ENCODE peak calls at places on chromosome 11, in six cellular contexts. P is body of pancreas, W is GM23248, A is BE2C, X is heart left ventricle, H is adrenal gland. E is an unnamed sample.

GRCh38 chr11:119974051-119974450 is 163.9 kb downstream of the TRIM29 start:
- DNase-seq in W (no peak), P (no peak), X (no peak), A (no peak), H (no peak), E (no peak)

GRCh38 chr11:19788435-19788834 is 75.8 kb downstream of the NAV2 start:
- DNase-seq in W (no peak), A (no peak), P (no peak), X (no peak), H (no peak), E (no peak)

GRCh38 chr11:15124528-15124927 is 9.8 kb downstream of the INSC start:
- DNase-seq in H (no peak), X (no peak), A (no peak), W (no peak), P (no peak), E (no peak)

GRCh38 chr11:78069465-78069864 is 5.8 kb downstream of the THRSP start:
- DNase-seq in H (no peak), W (no peak), A (peak; percentile 69), X (no peak), P (no peak), E (no peak)

GRCh38 chr11:554824-555499 is 5.6 kb downstream of the LMNTD2 start:
- DNase-seq in H (peak; percentile 52), X (no peak), W (peak; percentile 63), P (peak; percentile 85), A (peak; percentile 55), E (no peak)

GRCh38 chr11:66974724-66975402 is at the start of gene C11orf86:
- DNase-seq in P (no peak), A (no peak), X (no peak), W (no peak), H (no peak), E (no peak)

GRCh38 chr11:120316880-120317688 is 8.0 kb upstream of the TLCD5 start:
- DNase-seq in H (peak; percentile 53), X (peak; percentile 75), W (peak; percentile 65), P (peak; percentile 82), A (no peak), E (peak; percentile 80)

GRCh38 chr11:110921742-110922200 is 209.5 kb upstream of the ARHGAP20 start:
- DNase-seq in A (no peak), W (peak; percentile 59), X (no peak), P (peak; percentile 66), H (no peak), E (peak; percentile 37)

GRCh38 chr11:134047586-134047999 is 21.3 kb upstream of the JAM3 start:
- DNase-seq in P (peak; percentile 35), H (peak; percentile 82), A (peak; percentile 62), X (peak; percentile 82), W (peak; percentile 98), E (peak; percentile 89)

GRCh38 chr11:116557261-116557660 is 215.5 kb downstream of the BUD13 start:
- DNase-seq in H (no peak), P (no peak), X (no peak), A (no peak), W (peak; percentile 64), E (no peak)

GRCh38 chr11:62548545-62549335 is 2.1 kb upstream of the AHNAK start:
- DNase-seq in H (no peak), A (no peak), X (peak; percentile 42), P (peak; percentile 75), W (no peak), E (no peak)

GRCh38 chr11:112537846-112538330 is 277.2 kb upstream of the PLET1 start:
- DNase-seq in W (peak; percentile 9), P (no peak), X (no peak), A (no peak), H (no peak), E (no peak)

GRCh38 chr11:115504279-115505158 is at the start of gene CADM1:
- DNase-seq in X (peak; percentile 96), A (peak; percentile 99), P (peak; percentile 96), H (peak; percentile 97), W (peak; percentile 85), E (peak; percentile 96)

GRCh38 chr11:62559204-62559603 is 12.6 kb upstream of the AHNAK start:
- DNase-seq in P (no peak), A (no peak), H (no peak), X (no peak), W (no peak), E (no peak)

GRCh38 chr11:66277475-66278391 is at the start of gene CNIH2:
- DNase-seq in W (peak; percentile 62), P (no peak), H (no peak), X (no peak), A (peak; percentile 69), E (peak; percentile 55)

GRCh38 chr11:79269923-79270322 is 170.9 kb downstream of the TENM4 start:
- DNase-seq in P (no peak), A (no peak), W (no peak), X (no peak), H (no peak), E (no peak)

GRCh38 chr11:46701078-46701654 is 335 bp downstream of the ZNF408 start:
- DNase-seq in A (no peak), P (no peak), X (no peak), W (peak; percentile 38), H (no peak), E (no peak)

GRCh38 chr11:46075168-46075567 is 46.1 kb downstream of the PHF21A start:
- DNase-seq in X (no peak), P (peak; percentile 19), H (peak; percentile 32), A (no peak), W (peak; percentile 30), E (no peak)

GRCh38 chr11:20154381-20154780 is 5.9 kb downstream of the DBX1 start:
- DNase-seq in P (no peak), A (no peak), H (no peak), W (peak; percentile 80), X (no peak), E (no peak)

GRCh38 chr11:71946144-71946571 is 17.3 kb downstream of the RNF121 start:
- DNase-seq in W (peak; percentile 73), X (no peak), H (peak; percentile 59), P (no peak), A (peak; percentile 16), E (no peak)

GRCh38 chr11:130924750-130925149 is 8.5 kb upstream of the SNX19 start:
- DNase-seq in P (no peak), X (no peak), A (no peak), W (no peak), H (no peak), E (no peak)

GRCh38 chr11:111549869-111550203 is 9.3 kb downstream of the LAYN start:
- DNase-seq in H (no peak), A (no peak), X (no peak), W (no peak), P (no peak), E (no peak)

GRCh38 chr11:10373340-10373739 is 68.5 kb downstream of the ADM start:
- DNase-seq in P (no peak), X (no peak), W (no peak), A (peak; percentile 14), H (peak; percentile 70), E (no peak)

GRCh38 chr11:113859665-113860064 is 15.7 kb downstream of the USP28 start:
- DNase-seq in P (no peak), H (no peak), X (no peak), W (no peak), A (no peak), E (no peak)

GRCh38 chr11:116217006-116217405 is 555.8 kb downstream of the BUD13 start:
- DNase-seq in W (peak; percentile 65), X (no peak), H (peak; percentile 22), A (no peak), P (no peak), E (no peak)

GRCh38 chr11:118522571-118523072 is 4.7 kb upstream of the TTC36 start:
- DNase-seq in A (peak; percentile 46), P (no peak), X (no peak), W (peak; percentile 58), H (no peak), E (no peak)

GRCh38 chr11:17368551-17368950 is 17.0 kb downstream of the NCR3LG1 start:
- DNase-seq in W (no peak), A (no peak), P (no peak), H (no peak), X (no peak), E (no peak)

GRCh38 chr11:24679686-24680318 is 182.9 kb downstream of the LUZP2 start:
- DNase-seq in W (no peak), H (no peak), P (no peak), A (no peak), X (no peak), E (no peak)

GRCh38 chr11:69374110-69374981 is 80.4 kb downstream of the MYEOV start:
- DNase-seq in X (peak; percentile 18), P (no peak), W (no peak), A (peak; percentile 90), H (peak; percentile 4), E (peak; percentile 3)

GRCh38 chr11:17506942-17507341 is 30.3 kb upstream of the ABCC8 start:
- DNase-seq in A (no peak), W (no peak), X (no peak), H (no peak), P (no peak), E (no peak)

GRCh38 chr11:64764753-64765152 is 5.0 kb upstream of the PYGM start:
- DNase-seq in X (peak; percentile 17), W (no peak), H (no peak), P (no peak), A (no peak), E (no peak)
- H3K4me1 ChIP-seq in X (peaks cover 51% of the 10 kb centered on the region), W (peaks cover 10% of the 10 kb centered on the region), H (peaks cover 27% of the 10 kb centered on the region), P (peaks cover 9% of the 10 kb centered on the region), A (peaks cover 8% of the 10 kb centered on the region), E (peaks cover 11% of the 10 kb centered on the region)

GRCh38 chr11:9092085-9092484 is 686 bp upstream of the SCUBE2 start:
- DNase-seq in P (no peak), A (no peak), W (no peak), X (no peak), H (no peak), E (no peak)
- H3K4me3 ChIP-seq in P (no peak overlapping the region), A (no peak overlapping the region), W (peak overlapping the region; percentile 63), X (no peak overlapping the region), H (peak overlapping the region; percentile 75), E (no peak overlapping the region)

DNA sequence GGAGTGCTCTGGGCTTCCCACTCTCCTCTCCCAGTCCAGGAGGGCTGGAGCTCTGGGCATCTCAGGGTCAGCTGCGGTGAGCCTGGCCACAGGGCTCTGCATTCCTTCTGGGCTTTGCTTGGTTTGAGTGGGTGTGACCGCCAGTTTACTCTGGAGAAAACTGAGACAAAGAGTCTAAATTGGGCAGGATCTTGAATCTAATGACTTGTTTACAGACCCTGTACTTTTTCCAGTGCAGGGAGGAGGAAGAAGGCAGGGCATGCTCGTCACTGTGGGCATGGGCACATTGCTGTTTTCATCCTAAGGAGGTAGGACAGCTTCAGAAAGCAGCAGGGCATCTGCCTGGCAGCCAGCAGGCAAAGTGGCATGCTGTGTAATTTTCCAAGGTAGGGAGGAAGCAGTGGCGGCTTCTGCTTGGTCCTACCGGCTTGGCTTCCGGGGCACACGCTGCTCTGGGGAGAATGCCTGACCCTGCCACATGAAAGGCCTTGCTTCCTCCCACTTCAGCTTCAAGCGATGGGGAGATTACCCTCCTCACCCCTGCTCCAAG is 22.9 kb downstream of the FLI1 start:
- DNase-seq in P (no peak), A (no peak), H (no peak), W (peak; percentile 57), X (no peak), E (no peak)
- H3K4me1 ChIP-seq in P (peaks cover 11% of the 10 kb centered on the region), A (peaks cover 16% of the 10 kb centered on the region), H (peaks cover 5% of the 10 kb centered on the region), W (peaks cover 55% of the 10 kb centered on the region), X (peaks cover 95% of the 10 kb centered on the region), E (no peaks in the 10 kb centered on the region)

DNA sequence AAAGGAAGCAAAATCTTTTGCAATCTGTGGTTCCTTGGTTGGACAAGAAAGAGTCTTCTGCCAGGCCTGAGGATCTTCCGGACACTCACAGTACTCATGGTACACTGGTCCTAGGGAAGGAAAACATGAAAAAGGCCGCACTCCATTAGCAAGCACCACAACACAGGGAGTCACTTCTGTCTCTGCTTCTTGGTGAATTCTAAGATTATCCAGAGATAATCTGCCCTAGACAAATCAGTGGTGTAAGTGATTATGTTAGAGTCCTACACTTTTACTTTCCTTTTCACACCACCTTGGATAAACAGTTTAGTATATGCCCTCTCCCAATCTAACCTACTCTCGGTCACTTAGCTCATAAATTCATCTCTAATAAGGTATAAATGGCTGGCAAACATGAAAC is 11.9 kb downstream of the POGLUT3 start:
- DNase-seq in H (no peak), A (no peak), W (no peak), X (no peak), P (no peak), E (no peak)
- H3K4me3 ChIP-seq in H (no peak overlapping the region), A (no peak overlapping the region), W (no peak overlapping the region), X (no peak overlapping the region), P (no peak overlapping the region), E (no peak overlapping the region)

E was measured in ovary.